ENCODE peak calls at places on chromosome 1, in nine cellular contexts. One of them, this sample, is unnamed.

GRCh38 chr1:212366901-212367300 is 47.8 kb downstream of the PACC1 start:
- DNase-seq in PC-3: peak
- DNase-seq in neural progenitor cell: no peak
- DNase-seq in hepatocyte: no peak
- DNase-seq in H1: no peak
- DNase-seq in HCT116: no peak
- DNase-seq in K562: no peak
- DNase-seq in mammary epithelial cell: no peak
- DNase-seq in fibroblast of lung: peak
- DNase-seq in this sample: no peak

GRCh38 chr1:147673401-147673800 is 3.1 kb upstream of the ACP6 start:
- DNase-seq in PC-3: peak
- DNase-seq in HCT116: no peak
- DNase-seq in fibroblast of lung: peak
- DNase-seq in neural progenitor cell: no peak
- DNase-seq in mammary epithelial cell: no peak
- DNase-seq in K562: no peak
- DNase-seq in H1: no peak
- DNase-seq in hepatocyte: no peak
- DNase-seq in this sample: peak

GRCh38 chr1:98057236-98057635 is 136.4 kb upstream of the DPYD start:
- DNase-seq in hepatocyte: no peak
- DNase-seq in HCT116: no peak
- DNase-seq in K562: no peak
- DNase-seq in neural progenitor cell: no peak
- DNase-seq in fibroblast of lung: no peak
- DNase-seq in PC-3: no peak
- DNase-seq in mammary epithelial cell: no peak
- DNase-seq in H1: no peak
- DNase-seq in this sample: no peak

GRCh38 chr1:58895559-58896135 is 111.8 kb upstream of the JUN start:
- DNase-seq in hepatocyte: no peak
- DNase-seq in mammary epithelial cell: no peak
- DNase-seq in HCT116: no peak
- DNase-seq in neural progenitor cell: no peak
- DNase-seq in H1: no peak
- DNase-seq in PC-3: no peak
- DNase-seq in fibroblast of lung: no peak
- DNase-seq in K562: no peak
- DNase-seq in this sample: no peak

GRCh38 chr1:185960377-185961151 is 226.4 kb downstream of the HMCN1 start:
- DNase-seq in PC-3: no peak
- DNase-seq in neural progenitor cell: peak
- DNase-seq in HCT116: no peak
- DNase-seq in fibroblast of lung: peak
- DNase-seq in H1: no peak
- DNase-seq in hepatocyte: no peak
- DNase-seq in K562: no peak
- DNase-seq in mammary epithelial cell: no peak
- DNase-seq in this sample: no peak

GRCh38 chr1:239098400-239099037 is 287.8 kb upstream of the CHRM3 start:
- DNase-seq in H1: no peak
- DNase-seq in hepatocyte: no peak
- DNase-seq in fibroblast of lung: no peak
- DNase-seq in K562: no peak
- DNase-seq in PC-3: peak
- DNase-seq in neural progenitor cell: no peak
- DNase-seq in mammary epithelial cell: no peak
- DNase-seq in HCT116: no peak
- DNase-seq in this sample: no peak

GRCh38 chr1:182122265-182122664 is 60.8 kb upstream of the ZNF648 start:
- DNase-seq in fibroblast of lung: no peak
- DNase-seq in neural progenitor cell: no peak
- DNase-seq in HCT116: no peak
- DNase-seq in K562: no peak
- DNase-seq in hepatocyte: no peak
- DNase-seq in PC-3: peak
- DNase-seq in mammary epithelial cell: no peak
- DNase-seq in H1: no peak
- DNase-seq in this sample: no peak

GRCh38 chr1:171742577-171742922 is 685 bp upstream of the VAMP4 start:
- DNase-seq in hepatocyte: peak
- DNase-seq in HCT116: no peak
- DNase-seq in mammary epithelial cell: peak
- DNase-seq in PC-3: peak
- DNase-seq in neural progenitor cell: peak
- DNase-seq in fibroblast of lung: peak
- DNase-seq in H1: no peak
- DNase-seq in K562: peak
- DNase-seq in this sample: no peak

GRCh38 chr1:93980320-93980744 is 71.1 kb upstream of the GCLM start:
- DNase-seq in neural progenitor cell: peak
- DNase-seq in H1: no peak
- DNase-seq in fibroblast of lung: peak
- DNase-seq in mammary epithelial cell: no peak
- DNase-seq in PC-3: peak
- DNase-seq in K562: peak
- DNase-seq in HCT116: no peak
- DNase-seq in hepatocyte: no peak
- DNase-seq in this sample: no peak

GRCh38 chr1:228005511-228006033 is 1.2 kb upstream of the WNT3A start:
- DNase-seq in K562: no peak
- DNase-seq in hepatocyte: no peak
- DNase-seq in H1: no peak
- DNase-seq in PC-3: peak
- DNase-seq in mammary epithelial cell: no peak
- DNase-seq in neural progenitor cell: no peak
- DNase-seq in HCT116: no peak
- DNase-seq in fibroblast of lung: no peak
- DNase-seq in this sample: no peak

GRCh38 chr1:200838676-200839445 is 33.9 kb upstream of the GPR25 start:
- DNase-seq in fibroblast of lung: peak
- DNase-seq in PC-3: no peak
- DNase-seq in neural progenitor cell: no peak
- DNase-seq in hepatocyte: no peak
- DNase-seq in K562: no peak
- DNase-seq in H1: no peak
- DNase-seq in mammary epithelial cell: peak
- DNase-seq in HCT116: no peak
- DNase-seq in this sample: no peak

GRCh38 chr1:89746424-89747149 is 74.2 kb upstream of the LRRC8D start:
- DNase-seq in HCT116: no peak
- DNase-seq in neural progenitor cell: no peak
- DNase-seq in PC-3: no peak
- DNase-seq in K562: no peak
- DNase-seq in mammary epithelial cell: no peak
- DNase-seq in fibroblast of lung: no peak
- DNase-seq in H1: no peak
- DNase-seq in hepatocyte: no peak
- DNase-seq in this sample: no peak

GRCh38 chr1:223209293-223209898 is 66.3 kb upstream of the TLR5 start:
- DNase-seq in K562: peak
- DNase-seq in fibroblast of lung: peak
- DNase-seq in hepatocyte: no peak
- DNase-seq in HCT116: no peak
- DNase-seq in H1: no peak
- DNase-seq in mammary epithelial cell: no peak
- DNase-seq in PC-3: no peak
- DNase-seq in neural progenitor cell: no peak
- DNase-seq in this sample: no peak

GRCh38 chr1:180041587-180041986 is 87.0 kb downstream of the CEP350 start:
- DNase-seq in K562: no peak
- DNase-seq in HCT116: no peak
- DNase-seq in PC-3: no peak
- DNase-seq in hepatocyte: no peak
- DNase-seq in neural progenitor cell: no peak
- DNase-seq in mammary epithelial cell: no peak
- DNase-seq in fibroblast of lung: no peak
- DNase-seq in H1: no peak
- DNase-seq in this sample: no peak

GRCh38 chr1:21605012-21605715 is 64.0 kb downstream of the RAP1GAP start:
- DNase-seq in fibroblast of lung: no peak
- DNase-seq in H1: no peak
- DNase-seq in HCT116: no peak
- DNase-seq in PC-3: no peak
- DNase-seq in K562: no peak
- DNase-seq in hepatocyte: no peak
- DNase-seq in neural progenitor cell: no peak
- DNase-seq in mammary epithelial cell: no peak
- DNase-seq in this sample: no peak

GRCh38 chr1:21608813-21609212 is 60.3 kb downstream of the RAP1GAP start:
- DNase-seq in mammary epithelial cell: no peak
- DNase-seq in neural progenitor cell: no peak
- DNase-seq in HCT116: no peak
- DNase-seq in PC-3: no peak
- DNase-seq in K562: peak
- DNase-seq in H1: no peak
- DNase-seq in hepatocyte: no peak
- DNase-seq in fibroblast of lung: no peak
- DNase-seq in this sample: no peak

GRCh38 chr1:21605964-21606705 is 63.0 kb downstream of the RAP1GAP start:
- DNase-seq in fibroblast of lung: no peak
- DNase-seq in PC-3: no peak
- DNase-seq in hepatocyte: no peak
- DNase-seq in K562: no peak
- DNase-seq in mammary epithelial cell: no peak
- DNase-seq in neural progenitor cell: no peak
- DNase-seq in HCT116: no peak
- DNase-seq in H1: no peak
- DNase-seq in this sample: no peak

GRCh38 chr1:21610027-21610426 is 59.1 kb downstream of the RAP1GAP start:
- DNase-seq in hepatocyte: no peak
- DNase-seq in mammary epithelial cell: no peak
- DNase-seq in K562: no peak
- DNase-seq in neural progenitor cell: no peak
- DNase-seq in PC-3: no peak
- DNase-seq in fibroblast of lung: no peak
- DNase-seq in HCT116: no peak
- DNase-seq in H1: no peak
- DNase-seq in this sample: no peak

DNA sequence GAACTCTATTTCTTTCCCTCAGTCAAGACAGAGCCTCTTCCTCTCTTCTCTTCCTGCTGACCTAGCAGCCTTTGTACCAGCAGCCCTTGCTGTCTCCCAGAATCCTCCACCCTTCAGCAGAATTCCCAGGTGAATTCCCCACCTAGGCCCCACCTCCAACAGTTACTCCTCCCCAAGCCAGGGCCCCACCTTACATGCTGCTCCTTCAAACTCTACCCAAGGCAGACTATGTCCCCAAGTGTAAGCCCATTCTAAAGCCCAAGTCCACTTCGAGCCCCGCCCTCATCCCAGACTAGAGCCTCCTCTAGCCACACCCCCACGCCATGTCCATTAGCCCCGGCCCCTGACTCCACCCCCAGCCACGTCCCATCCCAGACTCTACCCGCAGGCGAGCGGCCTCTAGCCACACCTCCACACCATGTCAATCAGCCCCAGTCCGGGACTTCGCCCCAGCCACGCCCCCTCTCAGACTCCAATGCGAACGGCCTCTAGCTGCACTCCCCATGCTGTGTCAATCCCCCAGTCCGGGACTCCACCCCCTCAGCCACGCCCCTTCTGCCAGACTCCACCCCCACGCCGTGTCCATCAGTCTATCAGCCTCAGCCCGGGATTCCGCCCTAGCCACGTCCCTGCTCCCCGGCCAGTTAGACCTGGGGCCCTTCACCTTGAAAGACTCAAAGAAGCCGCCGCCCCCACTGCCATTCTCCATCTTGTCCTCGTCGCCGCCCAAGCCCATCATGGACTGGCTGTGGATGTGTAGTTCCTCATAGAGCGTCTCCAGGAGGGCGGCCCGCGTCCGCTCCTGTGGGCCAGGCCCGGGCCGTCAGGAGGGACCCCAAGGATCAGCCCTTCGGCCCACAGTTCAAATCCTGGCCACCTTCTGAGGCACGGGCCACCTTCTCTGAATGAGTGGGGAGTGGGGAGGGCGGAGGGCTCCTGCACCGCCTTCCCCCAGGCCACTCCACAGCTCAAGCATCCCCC is 61.3 kb downstream of the RAP1GAP start:
- DNase-seq in HCT116: peak
- DNase-seq in neural progenitor cell: peak
- DNase-seq in mammary epithelial cell: peak
- DNase-seq in H1: peak
- DNase-seq in fibroblast of lung: peak
- DNase-seq in PC-3: peak
- DNase-seq in hepatocyte: peak
- DNase-seq in K562: peak
- DNase-seq in this sample: no peak
- H3K4me3 ChIP-seq in HCT116: no peak
- H3K4me3 ChIP-seq in neural progenitor cell: peak
- H3K4me3 ChIP-seq in mammary epithelial cell: no peak
- H3K4me3 ChIP-seq in H1: no peak
- H3K4me3 ChIP-seq in fibroblast of lung: no peak
- H3K4me3 ChIP-seq in PC-3: no peak
- H3K4me3 ChIP-seq in hepatocyte: no peak
- H3K4me3 ChIP-seq in K562: peak
- H3K4me3 ChIP-seq in this sample: no peak

GRCh38 chr1:1060281-1061000 is 13.7 kb downstream of the RNF223 start:
- DNase-seq in fibroblast of lung: no peak
- DNase-seq in HCT116: no peak
- DNase-seq in mammary epithelial cell: no peak
- DNase-seq in PC-3: no peak
- DNase-seq in hepatocyte: no peak
- DNase-seq in neural progenitor cell: no peak
- DNase-seq in K562: no peak
- DNase-seq in H1: no peak
- DNase-seq in this sample: no peak
- TF ChIP-seq EZH2 in fibroblast of lung: no peak
- TF ChIP-seq EZH2 in HCT116: no peak
- TF ChIP-seq EZH2 in mammary epithelial cell: no peak
- TF ChIP-seq EZH2 in PC-3: no peak
- TF ChIP-seq EZH2 in hepatocyte: no peak
- TF ChIP-seq EZH2 in neural progenitor cell: no peak
- TF ChIP-seq EZH2 in K562: no peak
- TF ChIP-seq EZH2 in H1: no peak
- TF ChIP-seq EZH2 in this sample: no peak

GRCh38 chr1:29312469-29313466 is 76.4 kb downstream of the PTPRU start:
- DNase-seq in HCT116: no peak
- DNase-seq in PC-3: no peak
- DNase-seq in K562: peak
- DNase-seq in hepatocyte: no peak
- DNase-seq in fibroblast of lung: no peak
- DNase-seq in H1: no peak
- DNase-seq in mammary epithelial cell: no peak
- DNase-seq in neural progenitor cell: peak
- DNase-seq in this sample: no peak
- H3K4me3 ChIP-seq in HCT116: no peak
- H3K4me3 ChIP-seq in PC-3: no peak
- H3K4me3 ChIP-seq in K562: no peak
- H3K4me3 ChIP-seq in hepatocyte: no peak
- H3K4me3 ChIP-seq in fibroblast of lung: no peak
- H3K4me3 ChIP-seq in H1: no peak
- H3K4me3 ChIP-seq in mammary epithelial cell: no peak
- H3K4me3 ChIP-seq in neural progenitor cell: no peak
- H3K4me3 ChIP-seq in this sample: no peak

DNA sequence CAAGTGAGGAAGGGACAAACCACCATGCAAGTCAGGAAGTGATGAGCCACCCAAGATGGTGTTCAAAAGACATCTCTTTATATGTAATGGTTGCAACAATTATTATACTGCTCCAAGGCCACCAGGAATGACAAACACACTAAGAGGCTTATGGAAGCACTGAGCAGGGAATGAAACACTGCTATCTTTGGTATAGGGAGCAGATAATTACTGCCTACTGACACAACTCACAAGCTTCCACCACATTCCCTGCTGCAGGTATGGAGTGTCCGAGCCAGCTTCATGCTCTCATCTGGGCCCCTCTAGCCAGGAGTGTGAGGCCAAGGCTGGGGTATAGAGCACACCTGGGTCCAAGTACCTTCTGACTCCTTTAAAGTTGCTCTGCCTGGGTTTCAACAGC is 371.4 kb downstream of the HHAT start:
- DNase-seq in mammary epithelial cell: no peak
- DNase-seq in HCT116: no peak
- DNase-seq in PC-3: no peak
- DNase-seq in hepatocyte: no peak
- DNase-seq in fibroblast of lung: no peak
- DNase-seq in H1: no peak
- DNase-seq in K562: no peak
- DNase-seq in neural progenitor cell: no peak
- DNase-seq in this sample: no peak
- TF ChIP-seq EZH2 in mammary epithelial cell: no peak
- TF ChIP-seq EZH2 in HCT116: no peak
- TF ChIP-seq EZH2 in PC-3: no peak
- TF ChIP-seq EZH2 in hepatocyte: no peak
- TF ChIP-seq EZH2 in fibroblast of lung: no peak
- TF ChIP-seq EZH2 in H1: no peak
- TF ChIP-seq EZH2 in K562: no peak
- TF ChIP-seq EZH2 in neural progenitor cell: no peak
- TF ChIP-seq EZH2 in this sample: no peak